ENCODE peak calls at places on chromosomes 5 and 9, in nine cellular contexts. W, Q, P, D, H, M, F, J and Y are unnamed samples.

GRCh38 chr5:80976985-80977384 is 16.8 kb downstream of the RASGRF2 start:
- DNase-seq in J (no peak), P (peak; percentile 40), D (peak; percentile 38), W (peak; percentile 25), H (no peak), Q (no peak), F (no peak), M (no peak), Y (no peak)

GRCh38 chr5:127785098-127785927 is 82.1 kb downstream of the CCDC192 start:
- DNase-seq in M (no peak), Q (no peak), D (peak; percentile 82), P (peak; percentile 95), F (no peak), W (peak; percentile 97), J (peak; percentile 68), H (no peak), Y (no peak)

GRCh38 chr9:28487561-28487960 is 914.3 kb upstream of the C9orf72 start:
- DNase-seq in D (no peak), M (no peak), H (no peak), Q (no peak), W (no peak), P (no peak), F (no peak), J (no peak), Y (no peak)

GRCh38 chr5:126600631-126601511 is at the start of gene PHAX:
- DNase-seq in W (peak; percentile 76), H (peak; percentile 86), Q (peak; percentile 45), F (peak; percentile 92), P (peak; percentile 76), J (no peak), M (peak; percentile 83), D (peak; percentile 79), Y (peak; percentile 53)

GRCh38 chr5:135644196-135644766 is 65.5 kb upstream of the CXCL14 start:
- DNase-seq in F (no peak), M (no peak), P (no peak), W (no peak), J (no peak), Q (peak; percentile 25), H (no peak), D (no peak), Y (no peak)

GRCh38 chr9:5953743-5954707 is 61.4 kb downstream of the RANBP6 start:
- DNase-seq in W (no peak), F (no peak), H (no peak), J (no peak), Q (no peak), M (no peak), D (no peak), P (peak; percentile 21), Y (no peak)

GRCh38 chr9:33379666-33380389 is 22.5 kb downstream of the AQP7 start:
- DNase-seq in F (peak; percentile 68), W (no peak), M (no peak), D (no peak), H (no peak), P (no peak), Q (no peak), J (no peak), Y (no peak)

GRCh38 chr9:89841456-89841855 is 236.6 kb downstream of the GADD45G start:
- DNase-seq in W (no peak), M (no peak), Q (no peak), J (no peak), H (no peak), D (no peak), P (no peak), F (no peak), Y (no peak)

GRCh38 chr5:111680737-111681413 is 76.1 kb downstream of the NREP start:
- DNase-seq in P (peak; percentile 97), H (no peak), J (peak; percentile 95), W (peak; percentile 97), D (peak; percentile 90), M (peak; percentile 91), F (peak; percentile 66), Q (no peak), Y (peak; percentile 99)

GRCh38 chr9:127187231-127187956 is 65.0 kb upstream of the ANGPTL2 start:
- DNase-seq in H (no peak), M (peak; percentile 88), P (peak; percentile 90), F (peak; percentile 86), W (peak; percentile 98), D (peak; percentile 89), Q (no peak), J (peak; percentile 96), Y (peak; percentile 78)

GRCh38 chr5:61299254-61299653 is 32.8 kb upstream of the ZSWIM6 start:
- DNase-seq in P (no peak), D (no peak), H (no peak), F (no peak), M (no peak), J (no peak), Q (no peak), W (peak; percentile 20), Y (no peak)

GRCh38 chr5:1554410-1554967 is 30.7 kb upstream of the LPCAT1 start:
- DNase-seq in W (no peak), Q (no peak), H (no peak), P (no peak), D (no peak), M (no peak), J (no peak), F (no peak), Y (no peak)

GRCh38 chr9:9920425-9920824 is 692.4 kb downstream of the PTPRD start:
- DNase-seq in W (no peak), J (no peak), H (no peak), D (no peak), F (no peak), M (no peak), Q (no peak), P (no peak), Y (no peak)

GRCh38 chr5:67249590-67249895 is 52.9 kb upstream of the CD180 start:
- DNase-seq in J (peak; percentile 43), F (no peak), Q (peak; percentile 74), H (no peak), W (no peak), P (no peak), M (no peak), D (no peak), Y (no peak)

GRCh38 chr9:130917171-130917960 is 20.8 kb upstream of the QRFP start:
- DNase-seq in H (no peak), J (no peak), D (no peak), F (no peak), W (no peak), M (no peak), P (no peak), Q (no peak), Y (no peak)

GRCh38 chr5:113022661-113023060 is 46.1 kb downstream of the DCP2 start:
- DNase-seq in M (no peak), W (peak; percentile 38), D (peak; percentile 82), H (no peak), J (no peak), F (no peak), P (peak; percentile 58), Q (no peak), Y (peak; percentile 17)

GRCh38 chr9:5557606-5558587 is 47.6 kb downstream of the PDCD1LG2 start:
- DNase-seq in W (peak; percentile 57), D (no peak), J (no peak), F (peak; percentile 80), M (no peak), Q (no peak), P (no peak), H (peak; percentile 10), Y (no peak)

GRCh38 chr5:132000677-132001453 is 10.6 kb downstream of the ACSL6 start:
- DNase-seq in M (peak; percentile 41), D (no peak), H (no peak), W (no peak), P (no peak), Q (no peak), J (no peak), F (no peak), Y (no peak)

GRCh38 chr5:59020611-59021285 is 437.9 kb downstream of the RAB3C start:
- DNase-seq in P (peak; percentile 62), Q (no peak), F (no peak), J (no peak), W (peak; percentile 68), D (peak; percentile 61), M (no peak), H (no peak), Y (no peak)

GRCh38 chr5:156865427-156865826 is 15.3 kb downstream of the PPP1R2B start:
- DNase-seq in M (no peak), P (no peak), Q (no peak), W (no peak), H (no peak), J (no peak), F (no peak), D (no peak), Y (no peak)

GRCh38 chr5:164332349-164333196 is 827.2 kb downstream of the MAT2B start:
- DNase-seq in W (no peak), D (no peak), M (no peak), P (no peak), Q (no peak), H (no peak), J (no peak), F (no peak), Y (no peak)

GRCh38 chr9:79657891-79658290 is 86.1 kb downstream of the TLE4 start:
- DNase-seq in H (no peak), M (no peak), F (no peak), P (no peak), J (no peak), W (peak; percentile 37), Q (no peak), D (no peak), Y (no peak)

GRCh38 chr9:114387678-114388431 is at the start of gene AKNA:
- DNase-seq in W (peak; percentile 72), P (no peak), H (peak; percentile 74), J (no peak), D (no peak), Q (peak; percentile 40), F (peak; percentile 91), M (no peak), Y (peak; percentile 57)

GRCh38 chr5:108736855-108737254 is 10.8 kb upstream of the FER start:
- DNase-seq in M (no peak), P (no peak), J (no peak), W (no peak), Q (no peak), F (no peak), H (no peak), D (no peak), Y (no peak)

GRCh38 chr9:138014570-138014958 is 137.0 kb downstream of the CACNA1B start:
- DNase-seq in F (no peak), D (no peak), W (no peak), Q (no peak), P (no peak), J (no peak), H (no peak), M (no peak), Y (no peak)

GRCh38 chr5:132257131-132258101 is at the start of gene PDLIM4:
- DNase-seq in D (no peak), W (peak; percentile 23), H (no peak), Q (no peak), M (peak; percentile 66), F (peak; percentile 86), P (no peak), J (no peak), Y (no peak)

GRCh38 chr9:22210262-22210661 is 201.2 kb upstream of the CDKN2B start:
- DNase-seq in M (no peak), D (no peak), H (no peak), W (peak; percentile 43), P (peak; percentile 81), Q (no peak), F (no peak), J (no peak), Y (no peak)

GRCh38 chr5:61906820-61907219 is 399.2 kb upstream of the KIF2A start:
- DNase-seq in Q (no peak), P (no peak), W (no peak), M (no peak), H (no peak), F (no peak), D (no peak), J (no peak), Y (no peak)